ENCODE peak calls at places on chromosomes 13 and 19, in four cellular contexts. I is immature natural killer cell, S is SK-MEL-5, N is NCI-H187 treated with DMSO at 0.1 percent for 48 hours. K is an unnamed sample.
A peak's percentile ranks its signal among the peaks of the same experiment; 100 is the strongest.

GRCh38 chr19:46786236-46787039 is 2.0 kb downstream of the SLC1A5 start:
- DNase-seq in S (peak; percentile 43), I (peak; percentile 77), N (no peak), K (peak; percentile 19)

GRCh38 chr13:106378263-106378662 is 157.2 kb downstream of the EFNB2 start:
- DNase-seq in N (no peak), I (no peak), S (no peak), K (no peak)

GRCh38 chr19:33286899-33287298 is 15.4 kb downstream of the CEBPA start:
- DNase-seq in N (no peak), S (no peak), I (peak; percentile 53), K (no peak)

GRCh38 chr13:42174344-42175162 is 97.4 kb upstream of the AKAP11 start:
- DNase-seq in S (no peak), N (no peak), I (no peak), K (no peak)

GRCh38 chr13:106570354-106570822 is 2.5 kb upstream of the ARGLU1 start:
- DNase-seq in S (peak; percentile 78), I (peak; percentile 58), N (no peak), K (no peak)

GRCh38 chr19:8395621-8396082 is 5.5 kb downstream of the RAB11B start:
- DNase-seq in I (no peak), N (no peak), S (no peak), K (no peak)

GRCh38 chr19:12985049-12985776 is 10.1 kb upstream of the NFIX start:
- DNase-seq in I (peak; percentile 97), N (no peak), S (no peak), K (no peak)

GRCh38 chr13:91126806-91127205 is 220.7 kb upstream of the MIR17HG start:
- DNase-seq in N (no peak), S (no peak), I (no peak), K (no peak)

GRCh38 chr13:113915012-113915763 is 51.3 kb upstream of the GAS6 start:
- DNase-seq in S (no peak), I (no peak), N (no peak), K (no peak)

GRCh38 chr13:33349996-33350826 is 64.7 kb upstream of the STARD13 start:
- DNase-seq in N (no peak), S (no peak), I (no peak), K (no peak)

GRCh38 chr13:32427852-32428580 is at the start of gene N4BP2L1:
- DNase-seq in S (no peak), I (peak; percentile 84), N (no peak), K (peak; percentile 12)

GRCh38 chr13:33150146-33150545 is 133.9 kb downstream of the KL start:
- DNase-seq in N (no peak), I (no peak), S (peak; percentile 37), K (peak; percentile 41)

GRCh38 chr13:23796546-23796945 is 92.7 kb downstream of the MIPEP start:
- DNase-seq in S (no peak), I (no peak), N (peak; percentile 11), K (peak; percentile 14)

GRCh38 chr13:98143601-98144500 is 957 bp downstream of the FARP1 start:
- DNase-seq in N (no peak), I (no peak), S (no peak), K (no peak)

GRCh38 chr13:77219401-77219800 is 107.5 kb downstream of the MYCBP2 start:
- DNase-seq in I (no peak), S (no peak), N (no peak), K (no peak)

GRCh38 chr13:50810468-50810867 is 33.0 kb downstream of the DLEU7 start:
- DNase-seq in S (peak; percentile 36), N (no peak), I (no peak), K (no peak)

GRCh38 chr19:1283917-1284292 is 1.8 kb upstream of the EFNA2 start:
- DNase-seq in N (no peak), S (no peak), I (no peak), K (no peak)

GRCh38 chr19:43527860-43528622 is 1.0 kb upstream of the ETHE1 start:
- DNase-seq in N (peak; percentile 62), I (no peak), S (peak; percentile 28), K (peak; percentile 25)

GRCh38 chr19:47819841-47820244 is 1.9 kb upstream of the CRX start:
- DNase-seq in I (no peak), S (peak; percentile 6), N (no peak), K (no peak)

GRCh38 chr13:36163809-36164308 is 32.7 kb upstream of the DCLK1 start:
- DNase-seq in N (peak; percentile 78), I (no peak), S (peak; percentile 33), K (peak; percentile 0)

GRCh38 chr13:21164631-21165030 is 11.7 kb downstream of the SKA3 start:
- DNase-seq in N (no peak), I (no peak), S (no peak), K (no peak)

GRCh38 chr13:77902319-77902963 is 16.2 kb downstream of the EDNRB start:
- DNase-seq in I (no peak), S (no peak), N (no peak), K (no peak)

GRCh38 chr13:101511161-101511560 is 58.7 kb downstream of the ITGBL1 start:
- DNase-seq in I (no peak), N (no peak), S (no peak), K (no peak)

GRCh38 chr19:6970021-6970420 is 51.2 kb downstream of the MBD3L2B start:
- DNase-seq in I (no peak), N (no peak), S (peak; percentile 88), K (no peak)

GRCh38 chr13:95023405-95023804 is 277.8 kb downstream of the ABCC4 start:
- DNase-seq in N (peak; percentile 77), S (no peak), I (no peak), K (peak; percentile 65)

GRCh38 chr13:42497798-42498197 is 76.2 kb upstream of the TNFSF11 start:
- DNase-seq in S (no peak), I (no peak), N (no peak), K (no peak)